ENCODE peak calls at places on chromosome 3, in eight cellular contexts. D, A, Z, F, L, N, J and P are unnamed samples. For H3K4me1 and H3K36me3, the result is how much of the 10 kb centered on the place peaks cover.

GRCh38 chr3:191387441-191388077 is 57.2 kb upstream of the UTS2B start:
- DNase-seq in D (no peak), A (peak), Z (no peak), F (no peak), L (no peak), N (no peak), J (no peak), P (no peak)

GRCh38 chr3:129783470-129783869 is 110.0 kb downstream of the TMCC1 start:
- DNase-seq in D (no peak), A (peak), Z (no peak), F (no peak), L (no peak), N (peak), J (no peak), P (no peak)

GRCh38 chr3:37725842-37726241 is 135.8 kb upstream of the CTDSPL start:
- DNase-seq in D (no peak), A (no peak), Z (no peak), F (no peak), L (no peak), N (no peak), J (no peak), P (no peak)

GRCh38 chr3:9211155-9211950 is 38.1 kb downstream of the SRGAP3 start:
- DNase-seq in D (no peak), A (peak), Z (no peak), F (no peak), L (no peak), N (peak), J (no peak), P (no peak)

GRCh38 chr3:107916166-107916565 is 174.7 kb downstream of the CD47 start:
- DNase-seq in D (no peak), A (no peak), Z (no peak), F (no peak), L (no peak), N (no peak), J (no peak), P (no peak)

GRCh38 chr3:14691239-14691638 is 16.3 kb downstream of the C3orf20 start:
- DNase-seq in D (no peak), A (no peak), Z (no peak), F (no peak), L (no peak), N (no peak), J (no peak), P (no peak)

GRCh38 chr3:53155763-53156162 is 5.2 kb upstream of the PRKCD start:
- DNase-seq in D (no peak), A (no peak), Z (peak), F (no peak), L (no peak), N (no peak), J (no peak), P (peak)

GRCh38 chr3:143525408-143525807 is 322.9 kb downstream of the SLC9A9 start:
- DNase-seq in D (no peak), A (no peak), Z (no peak), F (no peak), L (no peak), N (peak), J (no peak), P (no peak)

GRCh38 chr3:50592568-50592967 is 19.0 kb downstream of the CISH start:
- DNase-seq in D (no peak), A (no peak), Z (no peak), F (no peak), L (no peak), N (no peak), J (no peak), P (peak)

GRCh38 chr3:112744825-112745566 is 101.7 kb downstream of the CD200R1L start:
- DNase-seq in D (no peak), A (no peak), Z (no peak), F (no peak), L (no peak), N (peak), J (no peak), P (no peak)

GRCh38 chr3:194573680-194574437 is 59.4 kb downstream of the TMEM44 start:
- DNase-seq in D (no peak), A (peak), Z (peak), F (peak), L (no peak), N (peak), J (no peak), P (peak)

GRCh38 chr3:77186728-77187127 is 146.8 kb downstream of the ROBO2 start:
- DNase-seq in D (no peak), A (no peak), Z (no peak), F (no peak), L (no peak), N (peak), J (no peak), P (no peak)

GRCh38 chr3:57158813-57159678 is 6.1 kb downstream of the IL17RD start:
- DNase-seq in D (no peak), A (no peak), Z (no peak), F (no peak), L (no peak), N (no peak), J (no peak), P (no peak)

GRCh38 chr3:156150434-156151066 is 30.2 kb downstream of the KCNAB1 start:
- DNase-seq in D (peak), A (peak), Z (peak), F (no peak), L (peak), N (peak), J (peak), P (peak)

GRCh38 chr3:59406943-59407342 is 357.1 kb upstream of the CFAP20DC start:
- DNase-seq in D (no peak), A (no peak), Z (no peak), F (no peak), L (no peak), N (no peak), J (no peak), P (no peak)

GRCh38 chr3:135982922-135983581 is 17.5 kb downstream of the PPP2R3A start:
- DNase-seq in D (no peak), A (peak), Z (no peak), F (no peak), L (no peak), N (peak), J (no peak), P (no peak)

GRCh38 chr3:53806182-53807116 is 39.8 kb downstream of the CHDH start:
- DNase-seq in D (no peak), A (peak), Z (no peak), F (no peak), L (no peak), N (peak), J (peak), P (peak)

GRCh38 chr3:46222435-46223161 is 14.5 kb upstream of the CCR1 start:
- DNase-seq in D (no peak), A (no peak), Z (no peak), F (no peak), L (no peak), N (no peak), J (no peak), P (no peak)

GRCh38 chr3:158167737-158168469 is 58.0 kb downstream of the RSRC1 start:
- DNase-seq in D (no peak), A (peak), Z (no peak), F (no peak), L (no peak), N (peak), J (no peak), P (no peak)

GRCh38 chr3:136711277-136711676 is 40.9 kb downstream of the STAG1 start:
- DNase-seq in D (no peak), A (no peak), Z (no peak), F (no peak), L (no peak), N (no peak), J (no peak), P (no peak)

GRCh38 chr3:67719333-67719732 is 64.9 kb upstream of the SUCLG2 start:
- DNase-seq in D (no peak), A (peak), Z (no peak), F (no peak), L (no peak), N (peak), J (no peak), P (no peak)

GRCh38 chr3:155326901-155327300 is 33.4 kb upstream of the STRIT1 start:
- DNase-seq in D (no peak), A (no peak), Z (no peak), F (no peak), L (no peak), N (no peak), J (no peak), P (no peak)

GRCh38 chr3:158717576-158717975 is 14.7 kb downstream of the RARRES1 start:
- DNase-seq in D (no peak), A (no peak), Z (no peak), F (no peak), L (no peak), N (no peak), J (no peak), P (no peak)

GRCh38 chr3:175598740-175599139 is 739.6 kb downstream of the NAALADL2 start:
- DNase-seq in D (no peak), A (no peak), Z (no peak), F (no peak), L (no peak), N (no peak), J (no peak), P (no peak)

GRCh38 chr3:100033184-100033583 is 81.1 kb downstream of the FILIP1L start:
- DNase-seq in D (no peak), A (peak), Z (no peak), F (no peak), L (peak), N (peak), J (no peak), P (no peak)

GRCh38 chr3:97256060-97256459 is 441.7 kb downstream of the EPHA6 start:
- DNase-seq in D (no peak), A (no peak), Z (no peak), F (no peak), L (no peak), N (no peak), J (no peak), P (no peak)

GRCh38 chr3:34683851-34684250 is 885.4 kb downstream of the PDCD6IP start:
- DNase-seq in D (peak), A (peak), Z (peak), F (peak), L (no peak), N (peak), J (no peak), P (peak)

GRCh38 chr3:155859859-155860258 is 5.6 kb upstream of the SLC33A1 start:
- DNase-seq in D (no peak), A (no peak), Z (no peak), F (no peak), L (no peak), N (peak), J (no peak), P (no peak)

GRCh38 chr3:135538123-135538522 is 427.4 kb upstream of the PPP2R3A start:
- DNase-seq in D (no peak), A (no peak), Z (no peak), F (no peak), L (no peak), N (no peak), J (no peak), P (no peak)

GRCh38 chr3:136955813-136956212 is 2.0 kb upstream of the IL20RB start:
- DNase-seq in D (no peak), A (peak), Z (no peak), F (no peak), L (no peak), N (peak), J (no peak), P (no peak)

GRCh38 chr3:100106531-100107155 is 7.7 kb downstream of the FILIP1L start:
- DNase-seq in D (no peak), A (peak), Z (no peak), F (no peak), L (no peak), N (peak), J (no peak), P (no peak)

GRCh38 chr3:193211173-193211572 is 29.8 kb upstream of the PLAAT1 start:
- DNase-seq in D (no peak), A (no peak), Z (no peak), F (no peak), L (no peak), N (no peak), J (no peak), P (no peak)

GRCh38 chr3:4218426-4219226 is 84.5 kb upstream of the SETMAR start:
- DNase-seq in D (no peak), A (no peak), Z (no peak), F (no peak), L (no peak), N (no peak), J (no peak), P (no peak)

GRCh38 chr3:40504636-40505430 is 1.0 kb upstream of the ZNF620 start:
- DNase-seq in D (no peak), A (peak), Z (no peak), F (peak), L (peak), N (peak), J (no peak), P (no peak)

GRCh38 chr3:162764672-162765071 is 1268.1 kb downstream of the OTOL1 start:
- DNase-seq in D (no peak), A (no peak), Z (no peak), F (no peak), L (no peak), N (no peak), J (no peak), P (no peak)

GRCh38 chr3:169760479-169760878 is 4.4 kb downstream of the TERC start:
- DNase-seq in D (no peak), A (peak), Z (no peak), F (no peak), L (no peak), N (peak), J (no peak), P (no peak)

GRCh38 chr3:169758353-169758994 is 6.4 kb downstream of the TERC start:
- DNase-seq in D (no peak), A (no peak), Z (no peak), F (no peak), L (no peak), N (no peak), J (no peak), P (peak)

GRCh38 chr3:169754711-169755110 is 10.1 kb downstream of the TERC start:
- DNase-seq in D (no peak), A (no peak), Z (no peak), F (no peak), L (no peak), N (no peak), J (no peak), P (no peak)

GRCh38 chr3:169755488-169755887 is 9.4 kb downstream of the TERC start:
- DNase-seq in D (no peak), A (no peak), Z (no peak), F (no peak), L (no peak), N (no peak), J (no peak), P (no peak)

DNA sequence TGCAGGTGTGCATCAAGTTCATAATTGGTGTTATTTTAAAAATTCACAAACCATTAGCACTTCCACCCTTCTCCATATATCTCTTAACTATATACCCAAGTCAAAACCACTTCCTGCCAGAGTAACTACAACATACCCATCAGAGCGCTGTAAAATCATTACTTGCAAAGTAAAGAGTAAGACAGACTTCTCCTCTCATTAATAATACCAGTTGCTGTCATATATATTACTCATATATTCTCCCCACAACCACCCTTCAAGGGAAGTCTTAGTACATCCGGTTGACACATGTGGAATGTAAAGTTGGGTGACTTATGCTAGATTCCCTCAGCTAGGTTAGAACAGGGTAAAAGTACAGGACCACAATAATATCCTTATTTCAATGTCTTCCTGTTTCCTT is 5.6 kb downstream of the TERC start:
- DNase-seq in D (no peak), A (peak), Z (no peak), F (no peak), L (no peak), N (peak), J (no peak), P (no peak)
- H3K4me3 ChIP-seq in D (no peak), A (no peak), Z (no peak), F (no peak), L (no peak), N (no peak), J (no peak), P (no peak)

GRCh38 chr3:105807146-105807545 is 61.7 kb downstream of the CBLB start:
- DNase-seq in D (no peak), A (no peak), Z (no peak), F (no peak), L (no peak), N (no peak), J (no peak), P (no peak)

GRCh38 chr3:105811518-105812193 is 57.2 kb downstream of the CBLB start:
- DNase-seq in D (no peak), A (no peak), Z (no peak), F (no peak), L (no peak), N (no peak), J (no peak), P (no peak)

GRCh38 chr3:105812194-105812586 is 56.6 kb downstream of the CBLB start:
- DNase-seq in D (no peak), A (peak), Z (no peak), F (no peak), L (no peak), N (peak), J (no peak), P (no peak)

GRCh38 chr3:105807701-105808100 is 61.1 kb downstream of the CBLB start:
- DNase-seq in D (no peak), A (no peak), Z (no peak), F (no peak), L (no peak), N (no peak), J (no peak), P (no peak)

DNA sequence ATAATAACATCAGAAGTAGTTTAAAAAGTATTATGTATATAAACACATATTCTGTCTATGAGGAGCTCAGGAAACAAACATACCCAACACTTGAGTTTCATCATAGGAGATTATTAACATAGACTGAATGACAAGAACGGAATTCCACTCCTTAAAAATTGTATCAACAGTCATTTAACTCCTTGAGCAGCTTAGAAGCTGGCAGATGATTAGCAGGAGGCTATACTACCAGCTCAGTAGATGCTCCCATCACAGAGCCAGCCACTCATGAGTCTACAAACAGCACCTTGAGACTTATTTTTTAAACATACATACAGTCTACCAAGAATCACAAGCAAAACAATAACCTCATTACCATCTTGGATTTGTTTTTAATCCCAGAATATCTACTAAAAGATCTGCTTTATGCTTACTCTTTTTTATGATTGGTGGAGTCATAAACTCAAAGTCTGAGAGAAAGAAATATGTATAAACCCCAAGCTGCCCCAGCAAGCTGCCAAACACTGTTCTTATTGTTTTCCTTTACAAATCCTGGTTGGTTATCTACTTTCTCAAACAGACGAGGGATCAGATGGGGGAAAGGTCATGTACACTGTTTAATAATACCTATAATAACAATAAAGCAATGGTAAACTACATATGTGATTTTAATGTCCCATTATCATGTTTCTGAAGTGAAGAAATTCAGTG is 59.5 kb downstream of the CBLB start:
- DNase-seq in D (no peak), A (no peak), Z (no peak), F (no peak), L (no peak), N (no peak), J (no peak), P (no peak)
- H3K4me1 ChIP-seq in D (under half), A (under half), Z (half or more), F (under half), L (under half), N (under half), J (under half), P (under half)

GRCh38 chr3:39095146-39095677 is 12.2 kb downstream of the GORASP1 start:
- DNase-seq in D (no peak), A (no peak), Z (no peak), F (no peak), L (no peak), N (no peak), J (no peak), P (no peak)

GRCh38 chr3:39088889-39089288 is 18.5 kb downstream of the GORASP1 start:
- DNase-seq in D (no peak), A (no peak), Z (no peak), F (no peak), L (no peak), N (peak), J (no peak), P (no peak)

GRCh38 chr3:39088456-39088855 is 19.0 kb downstream of the GORASP1 start:
- DNase-seq in D (no peak), A (no peak), Z (no peak), F (no peak), L (no peak), N (no peak), J (no peak), P (no peak)

GRCh38 chr3:39086066-39086657 is 21.3 kb downstream of the GORASP1 start:
- DNase-seq in D (no peak), A (no peak), Z (no peak), F (no peak), L (no peak), N (no peak), J (no peak), P (no peak)

DNA sequence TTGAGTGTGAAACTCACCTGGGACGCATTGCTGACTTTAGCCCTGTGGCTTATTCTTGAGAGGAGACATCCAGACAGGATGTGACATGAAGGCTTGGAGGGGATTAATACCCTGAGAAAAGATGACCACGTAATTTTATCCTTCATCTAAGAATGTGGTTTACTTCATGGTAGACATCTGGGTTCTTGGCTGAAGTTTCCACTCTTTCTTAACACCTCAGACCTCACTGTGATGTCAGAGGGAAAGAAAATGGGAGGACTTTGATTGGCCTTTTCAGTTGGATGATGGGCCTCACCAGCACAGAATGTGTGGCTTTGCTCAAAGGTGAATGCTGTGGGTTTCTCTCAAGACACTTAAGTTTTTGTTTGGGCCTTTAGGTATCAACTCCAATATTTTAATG is 16.5 kb downstream of the GORASP1 start:
- DNase-seq in D (no peak), A (peak), Z (no peak), F (no peak), L (no peak), N (peak), J (no peak), P (no peak)
- H3K36me3 ChIP-seq in D (under half), A (under half), Z (half or more), F (under half), L (under half), N (under half), J (half or more), P (under half)

DNA sequence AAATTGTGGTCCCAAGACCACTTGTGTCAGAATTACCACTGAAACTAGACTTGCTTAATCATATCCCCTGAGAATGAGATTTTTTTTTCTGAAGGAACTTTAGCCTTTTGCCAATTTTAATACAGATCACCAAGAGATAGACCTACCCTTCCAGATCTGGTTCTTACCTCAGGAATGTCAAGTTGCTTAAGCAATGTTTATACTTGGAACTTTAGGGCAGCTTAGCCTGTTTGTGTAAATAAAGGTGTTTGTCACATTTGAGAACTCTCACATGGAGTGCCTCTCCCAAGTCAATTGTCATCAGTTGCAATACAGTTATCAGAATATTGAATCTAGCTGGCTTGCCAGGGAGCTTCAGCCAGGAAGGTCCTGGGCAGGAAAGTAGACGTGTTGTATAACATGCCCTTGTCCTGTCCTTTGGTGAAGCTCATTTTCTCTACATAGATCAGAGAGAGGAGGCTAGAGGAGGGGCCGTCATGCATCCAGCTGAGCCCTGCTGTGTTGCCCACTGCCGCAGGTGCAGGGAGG is 3.9 kb downstream of the GPD1L start:
- DNase-seq in D (no peak), A (no peak), Z (no peak), F (no peak), L (no peak), N (no peak), J (no peak), P (no peak)
- H3K4me3 ChIP-seq in D (no peak), A (no peak), Z (no peak), F (no peak), L (no peak), N (no peak), J (no peak), P (no peak)